ENCODE peak calls at places on chromosomes 7 and 10, in seven cellular contexts. One of them, this sample, is unnamed.

GRCh38 chr7:141945356-141945755 is 1.4 kb downstream of the CLEC5A start:
- DNase-seq in HepG2: no peak
- DNase-seq in adrenal gland: no peak
- DNase-seq in right cardiac atrium: no peak
- DNase-seq in colonic mucosa: no peak
- DNase-seq in fibroblast of pulmonary artery: no peak
- DNase-seq in iPS DF 6.9: no peak
- DNase-seq in this sample: no peak

GRCh38 chr10:44237364-44238034 is 147.4 kb downstream of the CXCL12 start:
- DNase-seq in fibroblast of pulmonary artery: no peak
- DNase-seq in iPS DF 6.9: no peak
- DNase-seq in colonic mucosa: no peak
- DNase-seq in adrenal gland: no peak
- DNase-seq in HepG2: no peak
- DNase-seq in right cardiac atrium: no peak
- DNase-seq in this sample: no peak

GRCh38 chr7:81600608-81601007 is 169.2 kb downstream of the HGF start:
- DNase-seq in HepG2: no peak
- DNase-seq in adrenal gland: no peak
- DNase-seq in colonic mucosa: no peak
- DNase-seq in iPS DF 6.9: no peak
- DNase-seq in fibroblast of pulmonary artery: peak; percentile 77
- DNase-seq in right cardiac atrium: no peak
- DNase-seq in this sample: no peak

GRCh38 chr7:66921396-66921917 is 432 bp downstream of the TMEM248 start:
- DNase-seq in adrenal gland: peak; percentile 48
- DNase-seq in colonic mucosa: peak; percentile 49
- DNase-seq in right cardiac atrium: peak; percentile 47
- DNase-seq in fibroblast of pulmonary artery: peak; percentile 73
- DNase-seq in iPS DF 6.9: no peak
- DNase-seq in HepG2: no peak
- DNase-seq in this sample: peak; percentile 15

GRCh38 chr7:158548726-158549125 is 38.9 kb downstream of the PTPRN2 start:
- DNase-seq in adrenal gland: no peak
- DNase-seq in fibroblast of pulmonary artery: no peak
- DNase-seq in right cardiac atrium: no peak
- DNase-seq in colonic mucosa: no peak
- DNase-seq in HepG2: no peak
- DNase-seq in iPS DF 6.9: no peak
- DNase-seq in this sample: no peak

GRCh38 chr10:60914676-60915075 is 29.3 kb downstream of the RHOBTB1 start:
- DNase-seq in iPS DF 6.9: no peak
- DNase-seq in right cardiac atrium: no peak
- DNase-seq in fibroblast of pulmonary artery: peak; percentile 85
- DNase-seq in HepG2: no peak
- DNase-seq in adrenal gland: peak; percentile 36
- DNase-seq in colonic mucosa: no peak
- DNase-seq in this sample: no peak

GRCh38 chr10:48568131-48568530 is 36.7 kb downstream of the ARHGAP22 start:
- DNase-seq in fibroblast of pulmonary artery: no peak
- DNase-seq in colonic mucosa: no peak
- DNase-seq in adrenal gland: no peak
- DNase-seq in HepG2: no peak
- DNase-seq in right cardiac atrium: no peak
- DNase-seq in iPS DF 6.9: no peak
- DNase-seq in this sample: no peak

GRCh38 chr7:25633420-25633819 is 405.1 kb upstream of the NPVF start:
- DNase-seq in right cardiac atrium: no peak
- DNase-seq in iPS DF 6.9: no peak
- DNase-seq in colonic mucosa: no peak
- DNase-seq in HepG2: no peak
- DNase-seq in adrenal gland: no peak
- DNase-seq in fibroblast of pulmonary artery: no peak
- DNase-seq in this sample: no peak

GRCh38 chr10:14016011-14016536 is 314.6 kb downstream of the FRMD4A start:
- DNase-seq in adrenal gland: peak; percentile 57
- DNase-seq in right cardiac atrium: peak; percentile 51
- DNase-seq in fibroblast of pulmonary artery: peak; percentile 69
- DNase-seq in colonic mucosa: peak; percentile 41
- DNase-seq in HepG2: no peak
- DNase-seq in iPS DF 6.9: no peak
- DNase-seq in this sample: no peak

GRCh38 chr10:126097558-126098215 is 201.3 kb downstream of the FANK1 start:
- DNase-seq in iPS DF 6.9: no peak
- DNase-seq in colonic mucosa: no peak
- DNase-seq in HepG2: peak; percentile 4
- DNase-seq in fibroblast of pulmonary artery: no peak
- DNase-seq in adrenal gland: no peak
- DNase-seq in right cardiac atrium: no peak
- DNase-seq in this sample: peak; percentile 10

GRCh38 chr7:80907612-80908011 is 11.2 kb downstream of the SEMA3C start:
- DNase-seq in HepG2: no peak
- DNase-seq in iPS DF 6.9: no peak
- DNase-seq in fibroblast of pulmonary artery: no peak
- DNase-seq in colonic mucosa: no peak
- DNase-seq in right cardiac atrium: no peak
- DNase-seq in adrenal gland: no peak
- DNase-seq in this sample: no peak

GRCh38 chr10:123241391-123242141 is 87.4 kb downstream of the BUB3 start:
- DNase-seq in colonic mucosa: no peak
- DNase-seq in right cardiac atrium: no peak
- DNase-seq in fibroblast of pulmonary artery: peak; percentile 7
- DNase-seq in HepG2: peak; percentile 5
- DNase-seq in adrenal gland: no peak
- DNase-seq in iPS DF 6.9: no peak
- DNase-seq in this sample: no peak

GRCh38 chr7:82229164-82229563 is 214.4 kb downstream of the CACNA2D1 start:
- DNase-seq in iPS DF 6.9: no peak
- DNase-seq in fibroblast of pulmonary artery: no peak
- DNase-seq in adrenal gland: no peak
- DNase-seq in right cardiac atrium: no peak
- DNase-seq in HepG2: no peak
- DNase-seq in colonic mucosa: no peak
- DNase-seq in this sample: no peak

GRCh38 chr10:102419561-102420442 is 834 bp upstream of the FBXL15 start:
- DNase-seq in fibroblast of pulmonary artery: no peak
- DNase-seq in adrenal gland: no peak
- DNase-seq in iPS DF 6.9: no peak
- DNase-seq in right cardiac atrium: no peak
- DNase-seq in HepG2: peak; percentile 35
- DNase-seq in colonic mucosa: peak; percentile 74
- DNase-seq in this sample: peak; percentile 77

GRCh38 chr7:68734431-68734830 is 863.8 kb upstream of the AUTS2 start:
- DNase-seq in fibroblast of pulmonary artery: no peak
- DNase-seq in iPS DF 6.9: no peak
- DNase-seq in right cardiac atrium: no peak
- DNase-seq in colonic mucosa: no peak
- DNase-seq in HepG2: no peak
- DNase-seq in adrenal gland: no peak
- DNase-seq in this sample: no peak

GRCh38 chr7:108167460-108167859 is 37.3 kb upstream of the LAMB4 start:
- DNase-seq in HepG2: no peak
- DNase-seq in adrenal gland: no peak
- DNase-seq in right cardiac atrium: no peak
- DNase-seq in iPS DF 6.9: no peak
- DNase-seq in fibroblast of pulmonary artery: peak; percentile 60
- DNase-seq in colonic mucosa: no peak
- DNase-seq in this sample: no peak
- H3K4me3 ChIP-seq in HepG2: no peak overlapping the region
- H3K4me3 ChIP-seq in adrenal gland: no peak overlapping the region
- H3K4me3 ChIP-seq in right cardiac atrium: peak overlapping the region; percentile 1
- H3K4me3 ChIP-seq in iPS DF 6.9: no peak overlapping the region
- H3K4me3 ChIP-seq in fibroblast of pulmonary artery: peak overlapping the region; percentile 23
- H3K4me3 ChIP-seq in colonic mucosa: no peak overlapping the region
- H3K4me3 ChIP-seq in this sample: no peak overlapping the region

DNA sequence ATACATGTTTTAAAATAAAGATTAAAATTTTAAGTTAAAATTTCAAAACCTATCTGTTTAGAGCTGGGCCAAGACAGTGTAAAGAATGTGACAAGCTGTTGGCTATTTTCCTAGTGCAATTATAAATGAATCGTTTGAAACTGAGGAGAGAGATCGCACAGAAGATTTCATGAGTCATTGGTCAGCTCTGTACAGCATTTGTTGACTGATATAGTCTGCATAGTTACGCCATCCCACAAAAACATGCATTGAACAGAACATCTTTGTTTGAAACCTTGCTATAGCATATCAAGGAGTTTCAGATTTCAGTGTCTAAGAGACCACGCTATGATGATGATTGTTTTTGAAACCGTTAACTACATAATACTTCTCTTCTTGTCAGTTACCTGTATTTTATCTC is 1.3 kb upstream of the C10orf67 start:
- DNase-seq in iPS DF 6.9: no peak
- DNase-seq in colonic mucosa: no peak
- DNase-seq in fibroblast of pulmonary artery: peak; percentile 93
- DNase-seq in HepG2: peak; percentile 94
- DNase-seq in adrenal gland: no peak
- DNase-seq in right cardiac atrium: no peak
- DNase-seq in this sample: no peak
- H3K4me3 ChIP-seq in iPS DF 6.9: no peak overlapping the region
- H3K4me3 ChIP-seq in colonic mucosa: no peak overlapping the region
- H3K4me3 ChIP-seq in fibroblast of pulmonary artery: no peak overlapping the region
- H3K4me3 ChIP-seq in HepG2: peak overlapping the region; percentile 9
- H3K4me3 ChIP-seq in adrenal gland: no peak overlapping the region
- H3K4me3 ChIP-seq in right cardiac atrium: no peak overlapping the region
- H3K4me3 ChIP-seq in this sample: no peak overlapping the region

DNA sequence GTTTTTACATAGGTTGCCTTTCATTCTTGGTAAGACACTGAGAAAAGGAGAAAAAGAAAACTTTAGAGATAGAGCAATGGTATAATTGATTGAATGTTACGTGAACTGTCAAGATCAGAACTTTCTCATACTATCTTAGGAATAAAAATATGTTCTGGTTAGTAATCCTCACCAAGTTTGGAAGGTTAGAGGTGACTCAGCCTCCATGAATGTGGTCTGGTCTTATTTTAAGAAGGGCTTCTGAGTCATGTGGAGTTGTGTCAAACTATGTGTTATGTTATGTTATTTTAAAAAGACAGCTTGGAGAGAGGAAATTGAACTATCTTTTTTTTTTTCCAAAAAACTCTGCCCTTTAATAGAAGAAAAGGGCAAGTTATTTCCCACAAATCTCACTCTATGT is 458.6 kb upstream of the KLF6 start:
- DNase-seq in HepG2: no peak
- DNase-seq in right cardiac atrium: no peak
- DNase-seq in adrenal gland: peak; percentile 35
- DNase-seq in iPS DF 6.9: no peak
- DNase-seq in colonic mucosa: no peak
- DNase-seq in fibroblast of pulmonary artery: peak; percentile 99
- DNase-seq in this sample: no peak
- H3K4me3 ChIP-seq in HepG2: no peak overlapping the region
- H3K4me3 ChIP-seq in right cardiac atrium: peak overlapping the region; percentile 46
- H3K4me3 ChIP-seq in adrenal gland: no peak overlapping the region
- H3K4me3 ChIP-seq in iPS DF 6.9: no peak overlapping the region
- H3K4me3 ChIP-seq in colonic mucosa: no peak overlapping the region
- H3K4me3 ChIP-seq in fibroblast of pulmonary artery: peak overlapping the region; percentile 0
- H3K4me3 ChIP-seq in this sample: no peak overlapping the region

DNA sequence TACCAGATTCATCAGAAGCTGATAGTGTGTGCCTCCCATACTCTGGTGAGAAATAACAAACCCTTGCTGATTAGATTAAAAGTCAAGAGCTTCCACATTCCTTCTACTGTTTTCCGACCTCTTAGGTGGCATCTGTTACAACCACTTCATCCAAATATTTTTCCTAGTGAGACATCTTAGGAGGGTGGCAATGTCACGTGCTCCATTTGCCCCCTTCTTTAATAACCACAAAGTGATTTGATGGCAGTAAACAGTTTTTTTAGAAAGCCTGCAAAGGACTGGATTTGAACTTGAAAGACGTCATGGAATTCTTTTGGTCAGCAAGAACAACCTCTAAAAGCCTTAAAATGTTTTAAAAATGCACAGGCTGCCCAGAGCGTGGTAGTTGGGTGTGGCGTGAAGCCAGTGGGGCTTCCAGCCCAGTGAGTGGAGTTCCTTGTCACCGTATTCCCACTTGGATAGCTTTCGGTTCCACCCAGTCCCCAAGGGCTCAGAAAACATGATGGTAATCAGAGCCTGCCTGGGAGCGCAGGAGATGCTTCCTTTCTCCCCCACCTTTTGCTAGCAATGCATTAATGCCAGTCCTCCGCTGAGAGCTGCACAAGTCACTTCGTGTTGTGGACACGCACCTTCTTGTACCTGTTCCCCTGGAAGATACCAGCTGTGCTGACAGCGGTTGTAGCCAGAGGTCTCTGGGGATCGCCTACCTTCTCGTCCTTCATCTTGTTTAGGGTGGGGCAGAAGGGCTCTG is 256.4 kb downstream of the KIAA1217 start:
- DNase-seq in right cardiac atrium: no peak
- DNase-seq in adrenal gland: no peak
- DNase-seq in HepG2: no peak
- DNase-seq in colonic mucosa: peak; percentile 45
- DNase-seq in iPS DF 6.9: no peak
- DNase-seq in fibroblast of pulmonary artery: peak; percentile 45
- DNase-seq in this sample: peak; percentile 60
- H3K4me3 ChIP-seq in right cardiac atrium: no peak overlapping the region
- H3K4me3 ChIP-seq in adrenal gland: no peak overlapping the region
- H3K4me3 ChIP-seq in HepG2: peak overlapping the region; percentile 72
- H3K4me3 ChIP-seq in colonic mucosa: peak overlapping the region; percentile 19
- H3K4me3 ChIP-seq in iPS DF 6.9: no peak overlapping the region
- H3K4me3 ChIP-seq in fibroblast of pulmonary artery: no peak overlapping the region
- H3K4me3 ChIP-seq in this sample: peak overlapping the region; percentile 37

DNA sequence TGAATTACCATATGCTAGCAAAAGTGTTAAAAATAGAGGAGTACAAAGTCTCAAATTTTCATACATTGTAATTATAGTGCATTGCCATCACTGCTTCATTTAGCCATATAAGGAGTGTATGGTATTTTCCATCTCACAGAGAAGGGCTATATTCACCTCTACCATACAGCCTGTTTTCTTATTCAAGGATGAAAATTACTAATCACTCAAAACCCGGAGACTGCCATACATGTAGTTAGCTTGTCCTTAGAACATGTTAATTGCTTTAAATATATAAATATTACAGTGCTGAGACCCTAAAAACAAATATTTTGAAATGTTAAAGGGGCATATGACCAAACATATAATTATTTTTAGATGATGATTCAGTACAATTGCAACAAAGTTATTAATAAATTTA is 49.4 kb downstream of the CPEB3 start:
- DNase-seq in right cardiac atrium: no peak
- DNase-seq in iPS DF 6.9: no peak
- DNase-seq in HepG2: no peak
- DNase-seq in fibroblast of pulmonary artery: no peak
- DNase-seq in adrenal gland: no peak
- DNase-seq in colonic mucosa: no peak
- DNase-seq in this sample: no peak
- H3K4me3 ChIP-seq in right cardiac atrium: peak overlapping the region; percentile 71
- H3K4me3 ChIP-seq in iPS DF 6.9: no peak overlapping the region
- H3K4me3 ChIP-seq in HepG2: peak overlapping the region; percentile 89
- H3K4me3 ChIP-seq in fibroblast of pulmonary artery: peak overlapping the region; percentile 70
- H3K4me3 ChIP-seq in adrenal gland: no peak overlapping the region
- H3K4me3 ChIP-seq in colonic mucosa: peak overlapping the region; percentile 67
- H3K4me3 ChIP-seq in this sample: peak overlapping the region; percentile 69

This sample was measured in Caco-2.